ENCODE peak calls at places on chromosomes 16 and 17, in five cellular contexts. A is amniotic stem cell; Q is stimulated activated CD4-positive, alpha-beta T cell treated with anti-CD3 and anti-CD28 coated beads, Interleukin-15, amount 100 ng/mL, for 1 hour; G is HL-60; M is caudate nucleus. U is an unnamed sample.

GRCh38 chr17:15501282-15501681 is 33.9 kb upstream of the CDRT4 start:
- DNase-seq in M (no peak), Q (no peak), G (no peak), A (no peak), U (no peak)

GRCh38 chr16:65698943-65699342 is 577.1 kb upstream of the CDH11 start:
- DNase-seq in G (no peak), M (no peak), A (no peak), Q (no peak), U (no peak)

GRCh38 chr16:57876210-57876609 is 73.9 kb upstream of the KIFC3 start:
- DNase-seq in Q (no peak), A (no peak), G (no peak), M (no peak), U (no peak)

GRCh38 chr16:19113577-19114358 is at the start of gene ITPRIPL2:
- DNase-seq in Q (no peak), A (peak; percentile 73), M (peak; percentile 14), G (no peak), U (peak; percentile 60)

GRCh38 chr17:19296786-19297778 is 59.9 kb downstream of the EPN2 start:
- DNase-seq in M (no peak), A (no peak), G (no peak), Q (no peak), U (no peak)

GRCh38 chr17:9290226-9290613 is 268.9 kb downstream of the NTN1 start:
- DNase-seq in M (no peak), G (no peak), A (no peak), Q (no peak), U (no peak)

GRCh38 chr17:76578376-76578775 is 7.3 kb downstream of the ST6GALNAC2 start:
- DNase-seq in Q (no peak), M (no peak), A (no peak), G (no peak), U (no peak)

GRCh38 chr16:89920723-89921122 is 2.1 kb downstream of the MC1R start:
- DNase-seq in Q (no peak), M (no peak), G (no peak), A (no peak), U (no peak)

GRCh38 chr16:27724491-27724878 is 174.5 kb downstream of the KATNIP start:
- DNase-seq in G (no peak), Q (no peak), A (no peak), M (peak; percentile 31), U (peak; percentile 56)